ENCODE peak calls at places on chromosome 16, in four cellular contexts. Y is HCT116, C is K562, A is HepG2. P is an unnamed sample.
A peak's percentile ranks its signal among the peaks of the same experiment; 100 is the strongest.

GRCh38 chr16:57446530-57447141 is 549 bp downstream of the CIAPIN1 start:
- DNase-seq in Y (no peak), A (no peak), C (peak; percentile 36), P (no peak)

GRCh38 chr16:60261425-60261824 is 1527.3 kb upstream of the GOT2 start:
- DNase-seq in Y (no peak), C (no peak), A (no peak), P (no peak)

GRCh38 chr16:88920618-88921602 is 54.5 kb upstream of the PABPN1L start:
- DNase-seq in C (peak; percentile 37), A (no peak), Y (no peak), P (no peak)

GRCh38 chr16:73713817-73714495 is 582.7 kb upstream of the PSMD7 start:
- DNase-seq in Y (peak; percentile 27), A (peak; percentile 42), C (peak; percentile 30), P (no peak)

GRCh38 chr16:53711390-53711789 is 7.4 kb downstream of the FTO start:
- DNase-seq in A (no peak), C (no peak), Y (no peak), P (no peak)

GRCh38 chr16:685967-686366 is 1.8 kb upstream of the JMJD8 start:
- DNase-seq in A (peak; percentile 41), C (no peak), Y (no peak), P (no peak)

GRCh38 chr16:8733849-8734540 is 59.6 kb downstream of the ABAT start:
- DNase-seq in C (no peak), Y (no peak), A (no peak), P (no peak)

GRCh38 chr16:8464979-8465378 is 125.3 kb downstream of the TMEM114 start:
- DNase-seq in Y (no peak), A (no peak), C (no peak), P (no peak)

GRCh38 chr16:89307421-89307805 is 89.9 kb downstream of the ZNF778 start:
- DNase-seq in C (no peak), A (no peak), Y (no peak), P (no peak)

GRCh38 chr16:11405331-11406176 is 60.3 kb downstream of the RMI2 start:
- DNase-seq in C (peak; percentile 66), A (peak; percentile 67), Y (peak; percentile 34), P (peak; percentile 25)

GRCh38 chr16:83095926-83096692 is 469.3 kb downstream of the CDH13 start:
- DNase-seq in A (no peak), C (no peak), Y (no peak), P (no peak)

GRCh38 chr16:58280846-58281301 is 14.0 kb downstream of the PRSS54 start:
- DNase-seq in Y (no peak), A (no peak), C (no peak), P (no peak)

GRCh38 chr16:68272501-68273209 is 8.3 kb downstream of the SLC7A6 start:
- DNase-seq in A (no peak), Y (no peak), C (no peak), P (no peak)

GRCh38 chr16:50099957-50100648 is 34.3 kb downstream of the HEATR3 start:
- DNase-seq in A (no peak), Y (no peak), C (no peak), P (no peak)

GRCh38 chr16:67254809-67255552 is 6.2 kb downstream of the SLC9A5 start:
- DNase-seq in C (peak; percentile 49), Y (no peak), A (no peak), P (no peak)

GRCh38 chr16:10937068-10937859 is 5.0 kb downstream of the DEXI start:
- DNase-seq in A (no peak), Y (no peak), C (no peak), P (no peak)

GRCh38 chr16:10683160-10683559 is 11.6 kb downstream of the TEKT5 start:
- DNase-seq in A (no peak), C (peak; percentile 63), Y (no peak), P (no peak)

GRCh38 chr16:48498761-48499600 is 111.0 kb downstream of the N4BP1 start:
- DNase-seq in A (peak; percentile 35), C (no peak), Y (no peak), P (no peak)

GRCh38 chr16:50368410-50369132 is at the start of gene BRD7:
- DNase-seq in A (peak; percentile 62), Y (no peak), C (peak; percentile 93), P (no peak)

GRCh38 chr16:17339764-17340541 is 130.8 kb downstream of the XYLT1 start:
- DNase-seq in A (no peak), C (no peak), Y (no peak), P (no peak)

GRCh38 chr16:54140057-54140787 is 146.4 kb downstream of the IRX3 start:
- DNase-seq in A (peak; percentile 53), C (no peak), Y (no peak), P (no peak)

GRCh38 chr16:15874745-15875314 is 13.6 kb downstream of the CEP20 start:
- DNase-seq in C (no peak), A (peak; percentile 70), Y (peak; percentile 61), P (peak; percentile 71)

GRCh38 chr16:52035406-52035805 is 511.5 kb downstream of the TOX3 start:
- DNase-seq in A (no peak), C (no peak), Y (no peak), P (no peak)

GRCh38 chr16:73196670-73197069 is 148.7 kb upstream of the ZFHX3 start:
- DNase-seq in A (peak; percentile 70), C (peak; percentile 64), Y (peak; percentile 54), P (peak; percentile 33)

GRCh38 chr16:55632259-55632658 is 23.5 kb upstream of the SLC6A2 start:
- DNase-seq in C (no peak), Y (no peak), A (no peak), P (no peak)

GRCh38 chr16:71610936-71611871 is 14.8 kb upstream of the MARVELD3 start:
- DNase-seq in A (peak; percentile 72), Y (peak; percentile 59), C (peak; percentile 89), P (peak; percentile 39)

GRCh38 chr16:50565428-50565827 is 17.2 kb downstream of the NKD1 start:
- DNase-seq in C (no peak), A (no peak), Y (no peak), P (no peak)

GRCh38 chr16:68685685-68686478 is 40.8 kb downstream of the CDH3 start:
- DNase-seq in C (no peak), A (no peak), Y (no peak), P (no peak)

GRCh38 chr16:81588326-81589081 is 143.9 kb downstream of the CMIP start:
- DNase-seq in C (no peak), Y (no peak), A (no peak), P (no peak)
- TF ChIP-seq TCF7L2 in C (no peak), Y (no peak), A (no peak), P (no peak)

GRCh38 chr16:85571813-85572619 is 41.1 kb upstream of the GSE1 start:
- DNase-seq in A (no peak), Y (no peak), C (no peak), P (no peak)
- TF ChIP-seq TCF7L2 in A (no peak), Y (no peak), C (no peak), P (no peak)

DNA sequence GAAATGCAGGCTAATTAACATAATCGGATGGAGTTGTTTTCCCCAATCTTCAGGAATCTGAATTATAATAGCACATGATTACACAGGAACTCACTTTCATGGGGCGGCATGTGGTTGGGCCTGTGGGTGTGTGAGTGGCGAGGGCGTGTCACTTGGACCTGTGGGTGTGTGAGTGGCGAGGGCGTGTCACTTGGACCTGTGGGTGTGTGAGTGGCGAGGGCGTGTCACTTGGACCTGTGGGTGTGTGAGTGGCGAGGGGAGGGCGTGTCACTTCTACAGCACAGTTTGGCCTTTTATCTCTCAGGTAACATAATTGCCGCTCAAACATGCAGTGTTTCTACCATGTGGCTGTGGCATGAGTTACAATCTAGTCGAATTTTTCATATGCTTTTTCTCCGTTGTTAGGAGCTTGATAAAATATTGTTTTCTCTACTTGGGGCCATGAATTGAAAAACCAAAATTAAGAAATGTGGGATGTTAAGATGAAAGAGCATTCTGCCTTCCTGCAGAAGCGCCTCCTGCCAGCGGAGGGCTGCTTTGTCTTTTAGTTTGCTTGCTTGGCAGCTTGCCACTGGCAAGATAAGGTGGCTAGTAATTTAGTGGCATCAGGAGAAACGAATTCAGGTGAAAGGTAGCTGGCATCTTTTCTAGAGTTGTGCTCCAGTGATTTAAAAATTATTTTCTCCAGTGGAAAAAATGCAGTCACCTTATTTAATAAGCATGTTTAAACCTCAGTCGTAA is 36.2 kb downstream of the USP10 start:
- DNase-seq in Y (no peak), A (peak; percentile 46), C (no peak), P (no peak)
- TF ChIP-seq TCF7L2 in Y (no peak), A (no peak), C (no peak), P (no peak)

DNA sequence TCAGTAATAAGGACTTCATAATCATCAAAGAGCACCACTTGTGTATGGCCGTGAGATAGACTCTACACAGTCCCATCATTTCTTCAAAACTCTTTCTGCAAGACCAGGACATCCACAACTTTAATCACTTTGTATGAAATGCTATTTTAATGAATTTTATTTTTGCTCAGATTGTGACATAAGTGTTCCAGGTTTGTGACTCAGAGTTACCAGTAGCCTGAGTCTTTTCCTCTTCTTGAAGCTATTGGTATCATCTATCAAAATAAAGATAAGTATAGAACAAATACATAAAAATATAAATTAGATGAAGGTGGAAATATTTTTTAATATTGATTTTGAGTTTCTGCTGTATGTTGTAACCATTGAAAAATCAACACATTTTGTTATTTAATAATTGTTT is 16.6 kb upstream of the VWA3A start:
- DNase-seq in C (no peak), Y (no peak), A (no peak), P (no peak)
- TF ChIP-seq TCF7L2 in C (no peak), Y (no peak), A (no peak), P (no peak)

GRCh38 chr16:19716183-19716582 is 1.8 kb downstream of the KNOP1 start:
- DNase-seq in C (no peak), Y (no peak), A (no peak), P (no peak)

GRCh38 chr16:19717781-19718623 is at the start of the genes IQCK and KNOP1:
- DNase-seq in C (peak; percentile 89), Y (peak; percentile 68), A (peak; percentile 92), P (no peak)

GRCh38 chr16:19717319-19717718 is 708 bp downstream of the KNOP1 start:
- DNase-seq in C (no peak), A (no peak), Y (no peak), P (no peak)

GRCh38 chr16:19715566-19715965 is 2.5 kb downstream of the KNOP1 start:
- DNase-seq in C (no peak), A (no peak), Y (no peak), P (no peak)

GRCh38 chr16:19718624-19718965 is 524 bp downstream of the IQCK start:
- DNase-seq in A (no peak), Y (no peak), C (no peak), P (no peak)
- TF ChIP-seq TCF7L2 in A (no peak), Y (no peak), C (no peak), P (no peak)